ENCODE peak calls at places on chromosomes 6 and 20, in five cellular contexts. C is IMR-90, K is H1, T is neuronal stem cell, L is trophoblast cell. D is an unnamed sample.
A peak's percentile ranks its signal among the peaks of the same experiment; 100 is the strongest.

GRCh38 chr20:64063389-64064144 is 569 bp downstream of the TCEA2 start:
- DNase-seq in C (no peak), K (no peak), T (no peak), L (no peak), D (no peak)

GRCh38 chr20:34834459-34834893 is 9.0 kb upstream of the NCOA6 start:
- DNase-seq in C (peak; percentile 45), K (no peak), T (no peak), L (no peak), D (peak; percentile 55)

GRCh38 chr20:61357119-61357518 is 105.1 kb downstream of the CDH4 start:
- DNase-seq in C (no peak), K (no peak), T (no peak), L (no peak), D (no peak)

GRCh38 chr6:137866200-137866913 is 702 bp upstream of the TNFAIP3 start:
- DNase-seq in C (no peak), K (no peak), T (peak; percentile 35), L (peak; percentile 66), D (no peak)

GRCh38 chr6:170050591-170051041 is 240.3 kb downstream of the DLL1 start:
- DNase-seq in C (no peak), K (no peak), T (no peak), L (no peak), D (no peak)

GRCh38 chr6:5584072-5584471 is 322.8 kb downstream of the FARS2 start:
- DNase-seq in C (peak; percentile 66), K (no peak), T (no peak), L (no peak), D (peak; percentile 24)

GRCh38 chr6:99349620-99350141 is at the start of gene FAXC:
- DNase-seq in C (peak; percentile 14), K (no peak), T (peak; percentile 50), L (peak; percentile 57), D (peak; percentile 11)

GRCh38 chr6:160357088-160357487 is 8.9 kb downstream of the SLC22A3 start:
- DNase-seq in C (no peak), K (no peak), T (no peak), L (no peak), D (no peak)

GRCh38 chr6:139109558-139109957 is 25.3 kb upstream of the HECA start:
- DNase-seq in C (peak; percentile 12), K (no peak), T (no peak), L (peak; percentile 28), D (peak; percentile 28)

GRCh38 chr20:10478930-10479329 is 43.8 kb downstream of the SLX4IP start:
- DNase-seq in C (no peak), K (no peak), T (no peak), L (no peak), D (no peak)

GRCh38 chr6:24494726-24495515 is at the start of gene ALDH5A1:
- DNase-seq in C (peak; percentile 38), K (peak; percentile 39), T (peak; percentile 62), L (peak; percentile 37), D (peak; percentile 50)

GRCh38 chr6:76072562-76072961 is at the start of gene IMPG1:
- DNase-seq in C (no peak), K (no peak), T (no peak), L (no peak), D (no peak)

GRCh38 chr6:135537782-135538301 is 40.3 kb upstream of the AHI1 start:
- DNase-seq in C (peak; percentile 89), K (no peak), T (no peak), L (peak; percentile 93), D (peak; percentile 29)

GRCh38 chr20:59812286-59813125 is 120.9 kb downstream of the SYCP2 start:
- DNase-seq in C (no peak), K (no peak), T (no peak), L (no peak), D (no peak)

GRCh38 chr20:36992802-36993334 is 41.4 kb upstream of the SAMHD1 start:
- DNase-seq in C (no peak), K (no peak), T (no peak), L (no peak), D (no peak)

GRCh38 chr20:10653593-10654288 is 20.1 kb downstream of the JAG1 start:
- DNase-seq in C (peak; percentile 94), K (no peak), T (no peak), L (no peak), D (peak; percentile 94)

GRCh38 chr6:29005183-29005885 is at the start of gene ZNF311:
- DNase-seq in C (peak; percentile 43), K (no peak), T (no peak), L (peak; percentile 10), D (peak; percentile 41)

GRCh38 chr6:97765480-97765879 is 482.5 kb upstream of the MMS22L start:
- DNase-seq in C (peak; percentile 18), K (no peak), T (no peak), L (peak; percentile 18), D (no peak)

GRCh38 chr20:14824996-14825395 is 487.6 kb upstream of the FLRT3 start:
- DNase-seq in C (no peak), K (no peak), T (peak; percentile 73), L (no peak), D (no peak)

GRCh38 chr20:24942679-24943078 is 6.4 kb upstream of the CST7 start:
- DNase-seq in C (no peak), K (no peak), T (no peak), L (no peak), D (no peak)

GRCh38 chr20:51498765-51499540 is 43.6 kb downstream of the NFATC2 start:
- DNase-seq in C (no peak), K (no peak), T (no peak), L (no peak), D (no peak)

GRCh38 chr20:51497542-51498467 is 44.7 kb downstream of the NFATC2 start:
- DNase-seq in C (peak; percentile 31), K (no peak), T (no peak), L (no peak), D (no peak)

GRCh38 chr20:51503376-51503775 is 39.1 kb downstream of the NFATC2 start:
- DNase-seq in C (no peak), K (no peak), T (no peak), L (no peak), D (no peak)

GRCh38 chr20:51500311-51500710 is 42.2 kb downstream of the NFATC2 start:
- DNase-seq in C (no peak), K (no peak), T (no peak), L (no peak), D (no peak)

GRCh38 chr20:51500936-51501335 is 41.6 kb downstream of the NFATC2 start:
- DNase-seq in C (no peak), K (no peak), T (no peak), L (no peak), D (no peak)
- H3K4me1 ChIP-seq in C (peaks cover 12% of the 10 kb centered on the region), K (peaks cover 2% of the 10 kb centered on the region), T (peaks cover 2% of the 10 kb centered on the region), L (no peaks in the 10 kb centered on the region), D (peaks cover 1% of the 10 kb centered on the region)

DNA sequence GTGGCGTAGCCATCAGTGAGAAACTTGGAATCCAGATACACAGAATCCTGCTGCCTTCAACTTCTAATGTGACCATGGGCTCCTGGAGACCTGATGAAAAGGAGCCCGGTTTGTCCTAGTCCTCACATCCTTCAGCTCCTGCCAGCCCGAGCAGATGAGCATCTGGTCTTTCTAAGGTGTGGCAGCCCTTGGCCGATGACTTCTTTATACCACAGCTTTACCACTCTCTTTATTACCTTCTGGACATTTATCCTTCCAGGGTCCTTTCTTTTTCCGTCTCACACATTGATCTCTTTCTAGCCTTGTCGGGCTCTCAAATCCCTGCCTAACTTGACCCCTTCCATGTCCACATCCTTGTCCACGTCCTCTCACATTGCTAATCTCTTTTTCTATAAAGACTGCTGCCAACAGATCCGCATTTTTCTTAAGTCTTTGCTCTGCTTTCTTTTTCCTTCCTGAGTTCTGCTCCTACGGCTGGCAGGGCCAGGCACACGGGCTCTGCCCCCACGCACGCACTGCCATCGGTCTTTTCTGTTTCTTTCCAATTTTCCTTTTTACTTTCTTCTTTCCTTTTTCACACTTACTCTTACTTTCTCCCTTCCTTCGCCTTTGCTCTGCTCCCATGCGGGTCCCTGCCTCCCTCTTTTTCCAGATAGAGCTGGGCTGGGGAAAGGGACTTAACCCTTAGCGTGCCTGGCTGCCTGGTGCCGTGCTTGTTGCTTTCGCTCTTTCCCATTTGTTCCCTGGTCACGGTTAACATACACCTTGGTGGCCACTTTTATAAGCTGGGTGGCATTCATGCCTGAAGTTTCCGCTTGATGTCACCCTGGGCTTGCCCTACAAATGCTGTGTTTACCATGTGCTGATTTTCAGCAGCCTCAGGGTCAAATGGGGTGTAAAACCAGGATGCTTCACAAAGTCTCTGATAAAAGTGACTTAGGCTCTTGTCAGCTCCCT is 9.4 kb upstream of the GMPR start:
- DNase-seq in C (no peak), K (no peak), T (no peak), L (no peak), D (no peak)
- H3K4me3 ChIP-seq in C (no peak overlapping the region), K (no peak overlapping the region), T (no peak overlapping the region), L (no peak overlapping the region), D (no peak overlapping the region)

DNA sequence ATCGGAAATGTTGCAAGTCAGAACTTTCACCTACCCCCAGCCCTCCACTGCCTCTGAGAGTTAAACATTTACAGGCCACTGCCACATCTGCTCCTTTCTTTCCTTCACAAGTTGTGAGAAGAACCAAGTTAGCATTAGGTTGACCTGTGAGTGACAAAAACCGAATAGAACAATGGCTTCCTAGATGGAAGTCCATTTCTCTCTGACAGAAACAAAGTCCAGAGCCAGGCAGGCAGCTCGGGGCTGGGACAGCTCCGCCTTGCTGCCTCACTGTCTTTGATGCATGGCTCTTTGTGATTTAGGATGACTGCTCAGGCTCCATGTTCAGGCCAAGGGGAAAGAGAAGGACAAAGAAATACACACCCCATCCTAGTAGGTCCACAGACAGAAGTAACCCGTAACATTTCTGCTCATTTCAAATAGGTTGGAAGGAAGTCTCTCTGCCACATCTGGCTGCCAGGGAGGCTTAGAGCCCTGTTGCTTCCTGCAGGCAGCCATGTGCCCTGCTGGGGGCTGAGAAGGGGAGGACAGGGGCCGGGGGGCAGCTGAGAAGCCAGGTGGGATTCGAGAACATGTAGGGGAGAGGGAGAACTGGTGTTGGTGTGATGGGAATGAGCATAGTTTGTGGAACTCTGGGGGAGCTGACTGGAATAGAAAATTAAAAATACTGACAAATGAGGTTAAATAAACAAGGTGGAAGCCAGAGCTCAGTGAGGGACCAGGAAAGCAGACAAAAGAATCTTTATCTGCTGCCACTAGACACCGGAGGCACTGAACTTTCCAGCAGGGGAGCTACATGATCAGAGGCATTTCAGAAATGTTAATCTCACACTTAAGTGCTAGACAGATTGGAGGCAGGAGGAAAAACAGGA is 19.5 kb upstream of the IER3 start:
- DNase-seq in C (peak; percentile 54), K (no peak), T (no peak), L (peak; percentile 41), D (peak; percentile 41)
- H4K91ac ChIP-seq in C (peak overlapping the region; percentile 86), K (peak overlapping the region; percentile 30), T (no peak overlapping the region), L (peak overlapping the region; percentile 100), D (peak overlapping the region; percentile 96)

DNA sequence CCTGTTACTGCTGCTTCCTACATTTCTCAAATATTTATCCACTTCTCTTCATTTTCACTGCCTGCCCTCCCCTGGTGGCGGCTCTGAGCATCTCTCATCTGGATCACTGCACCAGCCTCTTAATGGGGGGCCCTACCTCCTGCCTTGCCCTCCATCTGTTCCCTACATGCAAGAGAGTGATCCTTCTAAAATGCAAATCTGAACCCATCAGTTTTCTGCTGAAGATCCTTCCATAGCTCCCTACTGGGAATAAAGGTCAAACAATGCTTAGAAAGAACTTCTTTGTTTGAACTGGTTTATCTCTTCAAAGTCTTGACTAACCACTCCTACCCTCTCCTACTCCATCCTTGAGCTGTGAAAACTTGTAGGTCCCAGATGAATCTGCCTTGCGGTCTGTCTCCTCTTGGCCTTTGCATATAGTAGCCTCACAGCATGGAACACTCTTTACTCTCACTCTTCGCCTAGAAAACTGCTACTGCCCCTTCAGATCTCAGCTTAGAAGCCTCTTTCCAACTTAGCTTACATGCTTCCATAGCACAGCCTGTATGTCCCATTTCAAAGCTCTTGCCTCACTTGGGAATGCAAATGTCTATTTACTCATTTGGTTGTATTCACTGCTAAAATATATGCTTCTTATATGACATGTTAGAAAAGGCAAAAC is 119.3 kb downstream of the QRSL1 start:
- DNase-seq in C (no peak), K (peak; percentile 41), T (no peak), L (no peak), D (peak; percentile 4)
- H3K4me1 ChIP-seq in C (no peaks in the 10 kb centered on the region), K (peaks cover 8% of the 10 kb centered on the region), T (peaks cover 2% of the 10 kb centered on the region), L (peaks cover 25% of the 10 kb centered on the region), D (peaks cover 22% of the 10 kb centered on the region)

GRCh38 chr6:13526718-13527668 is 39.6 kb upstream of the GFOD1 start:
- DNase-seq in C (no peak), K (no peak), T (no peak), L (no peak), D (no peak)
- H3K4me3 ChIP-seq in C (no peak overlapping the region), K (no peak overlapping the region), T (no peak overlapping the region), L (no peak overlapping the region), D (no peak overlapping the region)

D was measured in mesenchymal stem cell.